ENCODE peak calls at places on chromosomes 4 and X, in ten cellular contexts. One of them, this sample, is unnamed.

GRCh38 chr4:106039796-106040195 is 144.5 kb downstream of the NPNT start:
- DNase-seq in tibial nerve: no peak
- DNase-seq in body of pancreas: no peak
- DNase-seq in right atrium auricular region: no peak
- DNase-seq in HL-60: no peak
- DNase-seq in mesenchymal stem cell: no peak
- DNase-seq in astrocyte: no peak
- DNase-seq in colonic mucosa: no peak
- DNase-seq in CD4-positive, alpha-beta memory T cell: no peak
- DNase-seq in dorsolateral prefrontal cortex: no peak
- DNase-seq in this sample: no peak

GRCh38 chr4:147103403-147103946 is 157.8 kb upstream of the TTC29 start:
- DNase-seq in tibial nerve: peak
- DNase-seq in body of pancreas: no peak
- DNase-seq in right atrium auricular region: peak
- DNase-seq in HL-60: no peak
- DNase-seq in mesenchymal stem cell: peak
- DNase-seq in astrocyte: peak
- DNase-seq in colonic mucosa: no peak
- DNase-seq in CD4-positive, alpha-beta memory T cell: no peak
- DNase-seq in dorsolateral prefrontal cortex: peak
- DNase-seq in this sample: peak

GRCh38 chr4:20203508-20203907 is 48.2 kb upstream of the SLIT2 start:
- DNase-seq in tibial nerve: no peak
- DNase-seq in body of pancreas: no peak
- DNase-seq in right atrium auricular region: no peak
- DNase-seq in HL-60: no peak
- DNase-seq in mesenchymal stem cell: peak
- DNase-seq in astrocyte: peak
- DNase-seq in colonic mucosa: no peak
- DNase-seq in CD4-positive, alpha-beta memory T cell: no peak
- DNase-seq in dorsolateral prefrontal cortex: no peak
- DNase-seq in this sample: no peak

GRCh38 chrX:17670874-17671273 is 66.4 kb upstream of the SCML1 start:
- DNase-seq in tibial nerve: no peak
- DNase-seq in body of pancreas: no peak
- DNase-seq in right atrium auricular region: no peak
- DNase-seq in HL-60: no peak
- DNase-seq in mesenchymal stem cell: no peak
- DNase-seq in astrocyte: no peak
- DNase-seq in colonic mucosa: no peak
- DNase-seq in CD4-positive, alpha-beta memory T cell: no peak
- DNase-seq in dorsolateral prefrontal cortex: no peak
- DNase-seq in this sample: no peak

GRCh38 chrX:21398424-21398823 is 24.2 kb downstream of the CNKSR2 start:
- DNase-seq in tibial nerve: no peak
- DNase-seq in body of pancreas: no peak
- DNase-seq in right atrium auricular region: no peak
- DNase-seq in HL-60: no peak
- DNase-seq in mesenchymal stem cell: peak
- DNase-seq in astrocyte: peak
- DNase-seq in colonic mucosa: no peak
- DNase-seq in CD4-positive, alpha-beta memory T cell: no peak
- DNase-seq in dorsolateral prefrontal cortex: no peak
- DNase-seq in this sample: no peak

GRCh38 chr4:175824110-175824509 is 12.0 kb upstream of the GPM6A start:
- DNase-seq in tibial nerve: no peak
- DNase-seq in body of pancreas: no peak
- DNase-seq in right atrium auricular region: no peak
- DNase-seq in HL-60: no peak
- DNase-seq in mesenchymal stem cell: no peak
- DNase-seq in astrocyte: no peak
- DNase-seq in colonic mucosa: no peak
- DNase-seq in CD4-positive, alpha-beta memory T cell: no peak
- DNase-seq in dorsolateral prefrontal cortex: no peak
- DNase-seq in this sample: no peak

GRCh38 chr4:6668391-6668790 is 25.3 kb upstream of the S100P start:
- DNase-seq in tibial nerve: no peak
- DNase-seq in body of pancreas: no peak
- DNase-seq in right atrium auricular region: no peak
- DNase-seq in HL-60: no peak
- DNase-seq in mesenchymal stem cell: no peak
- DNase-seq in astrocyte: peak
- DNase-seq in colonic mucosa: no peak
- DNase-seq in CD4-positive, alpha-beta memory T cell: no peak
- DNase-seq in dorsolateral prefrontal cortex: no peak
- DNase-seq in this sample: no peak

GRCh38 chr4:128287159-128287870 is at the start of gene PGRMC2:
- DNase-seq in tibial nerve: no peak
- DNase-seq in body of pancreas: no peak
- DNase-seq in right atrium auricular region: peak
- DNase-seq in HL-60: peak
- DNase-seq in mesenchymal stem cell: peak
- DNase-seq in astrocyte: peak
- DNase-seq in colonic mucosa: peak
- DNase-seq in CD4-positive, alpha-beta memory T cell: no peak
- DNase-seq in dorsolateral prefrontal cortex: no peak
- DNase-seq in this sample: no peak

GRCh38 chr4:5821665-5822358 is 71.1 kb downstream of the CRMP1 start:
- DNase-seq in tibial nerve: no peak
- DNase-seq in body of pancreas: no peak
- DNase-seq in right atrium auricular region: no peak
- DNase-seq in HL-60: no peak
- DNase-seq in mesenchymal stem cell: no peak
- DNase-seq in astrocyte: no peak
- DNase-seq in colonic mucosa: no peak
- DNase-seq in CD4-positive, alpha-beta memory T cell: no peak
- DNase-seq in dorsolateral prefrontal cortex: peak
- DNase-seq in this sample: no peak

GRCh38 chr4:19494958-19495357 is 756.7 kb upstream of the SLIT2 start:
- DNase-seq in tibial nerve: no peak
- DNase-seq in body of pancreas: no peak
- DNase-seq in right atrium auricular region: no peak
- DNase-seq in HL-60: no peak
- DNase-seq in mesenchymal stem cell: no peak
- DNase-seq in astrocyte: peak
- DNase-seq in colonic mucosa: no peak
- DNase-seq in CD4-positive, alpha-beta memory T cell: no peak
- DNase-seq in dorsolateral prefrontal cortex: no peak
- DNase-seq in this sample: no peak

GRCh38 chrX:71618303-71618721 is at the start of gene CXCR3:
- DNase-seq in tibial nerve: no peak
- DNase-seq in body of pancreas: peak
- DNase-seq in right atrium auricular region: no peak
- DNase-seq in HL-60: peak
- DNase-seq in mesenchymal stem cell: no peak
- DNase-seq in astrocyte: peak
- DNase-seq in colonic mucosa: no peak
- DNase-seq in CD4-positive, alpha-beta memory T cell: peak
- DNase-seq in dorsolateral prefrontal cortex: no peak
- DNase-seq in this sample: no peak

GRCh38 chr4:139312552-139313332 is 10.5 kb upstream of the NDUFC1 start:
- DNase-seq in tibial nerve: no peak
- DNase-seq in body of pancreas: no peak
- DNase-seq in right atrium auricular region: no peak
- DNase-seq in HL-60: no peak
- DNase-seq in mesenchymal stem cell: no peak
- DNase-seq in astrocyte: no peak
- DNase-seq in colonic mucosa: no peak
- DNase-seq in CD4-positive, alpha-beta memory T cell: no peak
- DNase-seq in dorsolateral prefrontal cortex: no peak
- DNase-seq in this sample: no peak

GRCh38 chr4:3250438-3250955 is 1.5 kb downstream of the MSANTD1 start:
- DNase-seq in tibial nerve: no peak
- DNase-seq in body of pancreas: peak
- DNase-seq in right atrium auricular region: no peak
- DNase-seq in HL-60: no peak
- DNase-seq in mesenchymal stem cell: no peak
- DNase-seq in astrocyte: no peak
- DNase-seq in colonic mucosa: no peak
- DNase-seq in CD4-positive, alpha-beta memory T cell: no peak
- DNase-seq in dorsolateral prefrontal cortex: no peak
- DNase-seq in this sample: no peak

GRCh38 chr4:116839826-116840225 is 245.6 kb downstream of the TRAM1L1 start:
- DNase-seq in tibial nerve: no peak
- DNase-seq in body of pancreas: no peak
- DNase-seq in right atrium auricular region: no peak
- DNase-seq in HL-60: no peak
- DNase-seq in mesenchymal stem cell: peak
- DNase-seq in astrocyte: peak
- DNase-seq in colonic mucosa: no peak
- DNase-seq in CD4-positive, alpha-beta memory T cell: no peak
- DNase-seq in dorsolateral prefrontal cortex: no peak
- DNase-seq in this sample: no peak

GRCh38 chr4:48079972-48080391 is 54.1 kb downstream of the TXK start:
- DNase-seq in tibial nerve: no peak
- DNase-seq in body of pancreas: no peak
- DNase-seq in right atrium auricular region: no peak
- DNase-seq in HL-60: no peak
- DNase-seq in mesenchymal stem cell: peak
- DNase-seq in astrocyte: peak
- DNase-seq in colonic mucosa: no peak
- DNase-seq in CD4-positive, alpha-beta memory T cell: no peak
- DNase-seq in dorsolateral prefrontal cortex: no peak
- DNase-seq in this sample: no peak
- H3K4me3 ChIP-seq in tibial nerve: no peak
- H3K4me3 ChIP-seq in body of pancreas: no peak
- H3K4me3 ChIP-seq in right atrium auricular region: no peak
- H3K4me3 ChIP-seq in HL-60: no peak
- H3K4me3 ChIP-seq in mesenchymal stem cell: no peak
- H3K4me3 ChIP-seq in astrocyte: peak
- H3K4me3 ChIP-seq in colonic mucosa: no peak
- H3K4me3 ChIP-seq in CD4-positive, alpha-beta memory T cell: no peak
- H3K4me3 ChIP-seq in dorsolateral prefrontal cortex: no peak
- H3K4me3 ChIP-seq in this sample: no peak

DNA sequence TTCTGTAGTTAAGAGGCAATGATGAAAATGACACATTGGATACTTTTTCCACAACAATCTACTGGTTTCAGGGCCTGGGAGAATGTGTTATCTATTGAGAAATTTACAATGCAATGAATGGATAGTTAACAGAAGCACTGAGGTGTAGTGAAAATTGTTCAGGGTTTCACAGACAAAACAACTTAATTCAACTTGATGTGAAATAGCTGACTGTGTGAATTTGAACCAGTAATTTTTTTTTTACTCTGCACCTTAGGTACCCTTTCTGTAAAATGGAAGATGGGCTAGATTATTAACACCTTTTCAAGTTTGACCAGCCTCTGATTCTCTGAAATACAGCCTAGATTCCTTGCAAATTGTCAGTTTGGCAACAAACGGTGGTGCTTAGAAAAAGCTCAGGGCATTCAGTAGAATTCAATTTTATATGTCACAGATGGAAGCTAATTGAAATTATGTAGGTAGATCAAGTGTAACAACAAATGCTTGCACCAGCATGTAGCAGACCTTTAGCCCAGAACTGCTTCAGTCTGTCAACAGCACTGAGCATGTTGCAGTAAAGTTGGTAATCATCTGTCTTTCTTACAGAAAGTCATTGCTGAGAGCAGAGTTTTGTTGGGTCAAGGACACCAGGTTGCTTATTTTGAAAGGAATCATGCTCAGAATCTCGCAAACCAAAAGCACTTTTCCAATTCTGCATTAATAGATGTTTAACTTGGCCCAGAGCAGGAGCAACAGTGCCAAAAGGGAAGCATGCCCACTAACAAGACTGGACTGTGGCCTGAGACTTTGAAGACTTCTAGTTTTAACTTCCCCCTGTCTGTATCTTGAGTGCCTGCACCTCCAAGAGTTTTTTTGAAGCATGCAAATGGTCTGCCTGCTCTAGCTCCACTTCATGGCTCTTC is 526.6 kb downstream of the PACRGL start:
- DNase-seq in tibial nerve: no peak
- DNase-seq in body of pancreas: peak
- DNase-seq in right atrium auricular region: no peak
- DNase-seq in HL-60: no peak
- DNase-seq in mesenchymal stem cell: no peak
- DNase-seq in astrocyte: no peak
- DNase-seq in colonic mucosa: no peak
- DNase-seq in CD4-positive, alpha-beta memory T cell: no peak
- DNase-seq in dorsolateral prefrontal cortex: no peak
- DNase-seq in this sample: no peak
- H3K27ac ChIP-seq in tibial nerve: no peak
- H3K27ac ChIP-seq in body of pancreas: no peak
- H3K27ac ChIP-seq in right atrium auricular region: no peak
- H3K27ac ChIP-seq in HL-60: no peak
- H3K27ac ChIP-seq in mesenchymal stem cell: no peak
- H3K27ac ChIP-seq in astrocyte: no peak
- H3K27ac ChIP-seq in colonic mucosa: no peak
- H3K27ac ChIP-seq in CD4-positive, alpha-beta memory T cell: no peak
- H3K27ac ChIP-seq in dorsolateral prefrontal cortex: no peak
- H3K27ac ChIP-seq in this sample: no peak

DNA sequence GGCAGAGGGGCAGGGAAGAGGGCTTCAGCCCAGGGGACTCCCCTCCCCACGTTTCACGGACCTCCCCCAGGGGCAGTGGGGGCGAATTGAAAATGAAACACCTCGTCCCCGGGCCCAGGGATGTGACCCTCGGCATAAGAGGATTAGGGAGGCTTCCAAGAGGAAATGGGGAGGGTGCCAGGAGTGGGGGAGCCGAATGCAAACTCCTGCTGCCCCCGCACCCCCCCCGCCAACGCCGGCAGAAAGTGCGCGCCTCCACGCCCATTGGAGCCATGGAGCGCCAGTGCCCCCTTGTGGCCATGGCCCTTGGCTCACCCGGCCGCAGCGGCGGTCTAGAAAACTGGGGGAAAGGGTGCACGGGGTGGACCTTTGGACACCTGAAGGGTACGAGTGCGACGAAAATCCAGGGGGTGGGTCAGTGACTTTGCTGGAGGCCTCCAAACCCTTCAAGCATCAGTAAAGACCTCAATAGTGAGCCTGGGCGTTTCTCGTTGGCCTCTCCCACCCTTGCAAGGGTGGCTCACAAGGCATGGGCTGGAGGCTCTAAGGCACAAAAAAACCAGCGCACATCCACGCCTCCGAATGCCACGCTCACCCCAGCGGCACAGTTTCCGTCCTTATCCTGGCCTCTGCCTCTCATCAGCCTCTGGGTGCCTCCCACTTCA is 120.8 kb upstream of the PJA1 start:
- DNase-seq in tibial nerve: peak
- DNase-seq in body of pancreas: peak
- DNase-seq in right atrium auricular region: peak
- DNase-seq in HL-60: peak
- DNase-seq in mesenchymal stem cell: peak
- DNase-seq in astrocyte: no peak
- DNase-seq in colonic mucosa: peak
- DNase-seq in CD4-positive, alpha-beta memory T cell: peak
- DNase-seq in dorsolateral prefrontal cortex: peak
- DNase-seq in this sample: no peak
- H3K4me3 ChIP-seq in tibial nerve: peak
- H3K4me3 ChIP-seq in body of pancreas: no peak
- H3K4me3 ChIP-seq in right atrium auricular region: no peak
- H3K4me3 ChIP-seq in HL-60: peak
- H3K4me3 ChIP-seq in mesenchymal stem cell: peak
- H3K4me3 ChIP-seq in astrocyte: no peak
- H3K4me3 ChIP-seq in colonic mucosa: peak
- H3K4me3 ChIP-seq in CD4-positive, alpha-beta memory T cell: peak
- H3K4me3 ChIP-seq in dorsolateral prefrontal cortex: peak
- H3K4me3 ChIP-seq in this sample: peak

DNA sequence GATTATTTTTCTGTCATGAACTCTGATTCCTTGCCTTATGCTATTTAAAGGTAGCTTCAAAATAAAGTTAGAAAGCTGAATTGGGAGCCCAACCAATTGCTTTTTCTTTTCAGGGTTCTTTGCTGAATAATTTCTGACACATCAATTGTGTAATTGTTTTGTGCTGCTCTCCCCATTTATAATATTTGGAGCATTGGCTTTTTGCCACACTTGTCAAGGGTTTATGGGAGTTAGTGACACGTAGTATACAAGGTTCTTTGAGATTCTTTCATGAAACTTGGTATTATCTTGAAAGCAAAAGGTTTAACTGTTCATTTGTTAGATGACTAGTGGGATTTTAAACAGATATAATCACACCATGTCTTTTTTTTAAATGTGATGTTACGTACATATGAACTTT is 80.9 kb downstream of the POLA1 start:
- DNase-seq in tibial nerve: no peak
- DNase-seq in body of pancreas: no peak
- DNase-seq in right atrium auricular region: no peak
- DNase-seq in HL-60: no peak
- DNase-seq in mesenchymal stem cell: no peak
- DNase-seq in astrocyte: no peak
- DNase-seq in colonic mucosa: no peak
- DNase-seq in CD4-positive, alpha-beta memory T cell: no peak
- DNase-seq in dorsolateral prefrontal cortex: no peak
- DNase-seq in this sample: no peak
- H3K27ac ChIP-seq in tibial nerve: no peak
- H3K27ac ChIP-seq in body of pancreas: no peak
- H3K27ac ChIP-seq in right atrium auricular region: no peak
- H3K27ac ChIP-seq in HL-60: no peak
- H3K27ac ChIP-seq in mesenchymal stem cell: no peak
- H3K27ac ChIP-seq in astrocyte: no peak
- H3K27ac ChIP-seq in colonic mucosa: no peak
- H3K27ac ChIP-seq in CD4-positive, alpha-beta memory T cell: no peak
- H3K27ac ChIP-seq in dorsolateral prefrontal cortex: no peak
- H3K27ac ChIP-seq in this sample: no peak

This sample was measured in thoracic aorta.